ENCODE peak calls at places on chromosomes 11 and 22, in ten cellular contexts. G, J, O, F, B, C, S, D, Q and N are unnamed samples.

GRCh38 chr22:33126881-33127280 is 68.7 kb upstream of the SYN3 start:
- DNase-seq in G (no peak), J (no peak), O (no peak), F (no peak), B (no peak), C (peak; percentile 79), S (peak; percentile 39), D (no peak), Q (no peak), N (peak; percentile 37)

GRCh38 chr11:96162816-96163499 is 180.0 kb downstream of the MAML2 start:
- DNase-seq in G (no peak), J (peak; percentile 80), O (peak; percentile 96), F (no peak), B (no peak), C (no peak), S (no peak), D (no peak), Q (peak; percentile 93), N (no peak)

GRCh38 chr22:35140879-35141745 is 75.2 kb downstream of the ISX start:
- DNase-seq in G (no peak), J (peak; percentile 2), O (no peak), F (no peak), B (no peak), C (peak; percentile 49), S (peak; percentile 15), D (peak; percentile 12), Q (no peak), N (peak; percentile 46)

GRCh38 chr11:101863361-101863760 is 51.4 kb upstream of the CEP126 start:
- DNase-seq in G (no peak), J (peak; percentile 85), O (peak; percentile 61), F (no peak), B (no peak), C (no peak), S (no peak), D (no peak), Q (no peak), N (no peak)

GRCh38 chr22:49712195-49712791 is 115.4 kb downstream of the BRD1 start:
- DNase-seq in G (no peak), J (no peak), O (peak; percentile 16), F (peak; percentile 6), B (no peak), C (no peak), S (no peak), D (no peak), Q (no peak), N (no peak)

GRCh38 chr22:21998595-21999247 is 16.1 kb upstream of the TOP3B start:
- DNase-seq in G (no peak), J (no peak), O (no peak), F (no peak), B (no peak), C (no peak), S (no peak), D (no peak), Q (no peak), N (no peak)

GRCh38 chr11:130622126-130622525 is 173.7 kb downstream of the ADAMTS15 start:
- DNase-seq in G (no peak), J (no peak), O (no peak), F (no peak), B (no peak), C (no peak), S (peak; percentile 51), D (no peak), Q (no peak), N (no peak)

GRCh38 chr22:42194953-42195352 is 64.3 kb upstream of the CYP2D6 start:
- DNase-seq in G (no peak), J (no peak), O (no peak), F (no peak), B (no peak), C (no peak), S (no peak), D (no peak), Q (no peak), N (no peak)

GRCh38 chr11:102010776-102011500 is 36.3 kb upstream of the CFAP300 start:
- DNase-seq in G (no peak), J (peak; percentile 97), O (peak; percentile 82), F (peak; percentile 90), B (no peak), C (peak; percentile 67), S (peak; percentile 58), D (no peak), Q (peak; percentile 79), N (no peak)

GRCh38 chr11:124608146-124608545 is 3.1 kb upstream of the PANX3 start:
- DNase-seq in G (no peak), J (peak; percentile 9), O (no peak), F (no peak), B (no peak), C (no peak), S (no peak), D (no peak), Q (no peak), N (no peak)

GRCh38 chr11:18705651-18706281 is 7.2 kb downstream of the TMEM86A start:
- DNase-seq in G (peak; percentile 15), J (no peak), O (peak; percentile 18), F (no peak), B (no peak), C (no peak), S (peak; percentile 62), D (peak; percentile 33), Q (no peak), N (no peak)

GRCh38 chr11:67666676-67667489 is 7.5 kb downstream of the ALDH3B2 start:
- DNase-seq in G (no peak), J (no peak), O (no peak), F (no peak), B (no peak), C (no peak), S (no peak), D (no peak), Q (no peak), N (no peak)

GRCh38 chr11:12207384-12208150 is 97.2 kb downstream of the MICAL2 start:
- DNase-seq in G (peak; percentile 15), J (peak; percentile 90), O (no peak), F (no peak), B (no peak), C (no peak), S (no peak), D (no peak), Q (peak; percentile 45), N (no peak)

GRCh38 chr22:48336339-48337060 is 1491.2 kb downstream of the BRD1 start:
- DNase-seq in G (no peak), J (no peak), O (no peak), F (no peak), B (no peak), C (no peak), S (no peak), D (no peak), Q (no peak), N (no peak)

GRCh38 chr22:32476804-32477203 is 2.2 kb downstream of the FBXO7 start:
- DNase-seq in G (no peak), J (no peak), O (no peak), F (no peak), B (no peak), C (no peak), S (no peak), D (no peak), Q (no peak), N (no peak)

GRCh38 chr11:82080160-82080559 is 653.5 kb downstream of the FAM181B start:
- DNase-seq in G (no peak), J (no peak), O (no peak), F (no peak), B (no peak), C (no peak), S (no peak), D (no peak), Q (peak; percentile 38), N (no peak)

GRCh38 chr22:43481528-43482309 is 69.9 kb downstream of the MPPED1 start:
- DNase-seq in G (no peak), J (no peak), O (no peak), F (no peak), B (no peak), C (peak; percentile 22), S (peak; percentile 7), D (no peak), Q (no peak), N (peak; percentile 13)

GRCh38 chr11:87223816-87224215 is 186.1 kb downstream of the TMEM135 start:
- DNase-seq in G (no peak), J (peak; percentile 23), O (no peak), F (no peak), B (no peak), C (no peak), S (no peak), D (no peak), Q (no peak), N (no peak)

GRCh38 chr11:61829806-61830205 is 1.7 kb downstream of the FADS2 start:
- DNase-seq in G (no peak), J (no peak), O (no peak), F (no peak), B (no peak), C (no peak), S (no peak), D (no peak), Q (no peak), N (no peak)

GRCh38 chr11:2752923-2753322 is 53.1 kb upstream of the KCNQ1OT1 start:
- DNase-seq in G (no peak), J (no peak), O (no peak), F (no peak), B (no peak), C (no peak), S (no peak), D (no peak), Q (no peak), N (no peak)

GRCh38 chr11:68371176-68372041 is 59.0 kb downstream of the LRP5 start:
- DNase-seq in G (no peak), J (no peak), O (peak; percentile 53), F (no peak), B (no peak), C (no peak), S (no peak), D (no peak), Q (no peak), N (no peak)

GRCh38 chr11:130418756-130419155 is 9.7 kb downstream of the ADAMTS8 start:
- DNase-seq in G (no peak), J (no peak), O (no peak), F (no peak), B (no peak), C (no peak), S (no peak), D (no peak), Q (no peak), N (no peak)

GRCh38 chr11:92964471-92964870 is 5.0 kb upstream of the MTNR1B start:
- DNase-seq in G (no peak), J (no peak), O (no peak), F (no peak), B (no peak), C (no peak), S (peak; percentile 54), D (no peak), Q (no peak), N (no peak)

GRCh38 chr22:38831166-38831945 is 12.5 kb downstream of the NPTXR start:
- DNase-seq in G (no peak), J (peak; percentile 83), O (no peak), F (no peak), B (no peak), C (peak; percentile 91), S (no peak), D (no peak), Q (no peak), N (no peak)